ENCODE peak calls at places on chromosomes 7 and 10, in six cellular contexts. X is AG08395; F is globus pallidus; Y is mucosa of gallbladder; P is activated T-cell treated with anti-CD3 and anti-CD28 coated beads, Interleukin-2, amount 50 U/mL, for 72 hours; M is BJ. I is an unnamed sample.

GRCh38 chr7:7103343-7104313 is 78.7 kb upstream of the C1GALT1 start:
- DNase-seq in Y (no peak), P (no peak), M (peak; percentile 15), F (peak; percentile 65), X (peak; percentile 70), I (no peak)

GRCh38 chr10:100374137-100374655 is 27.2 kb downstream of the SCD start:
- DNase-seq in P (no peak), X (no peak), Y (no peak), M (no peak), F (no peak), I (no peak)

GRCh38 chr7:111113263-111114017 is 22.5 kb downstream of the LRRN3 start:
- DNase-seq in Y (no peak), M (no peak), F (no peak), P (no peak), X (peak; percentile 20), I (no peak)

GRCh38 chr7:95608344-95609173 is 12.2 kb upstream of the PDK4 start:
- DNase-seq in P (no peak), X (peak; percentile 94), Y (peak; percentile 96), F (peak; percentile 86), M (peak; percentile 93), I (peak; percentile 8)

GRCh38 chr7:158950914-158951635 is 94.7 kb downstream of the DYNC2I1 start:
- DNase-seq in F (no peak), X (no peak), Y (no peak), M (no peak), P (no peak), I (no peak)

GRCh38 chr7:105691029-105691691 is 109.9 kb upstream of the EFCAB10 start:
- DNase-seq in X (peak; percentile 64), F (no peak), P (peak; percentile 63), M (no peak), Y (no peak), I (peak; percentile 72)

GRCh38 chr10:58335306-58336005 is 650 bp downstream of the UBE2D1 start:
- DNase-seq in F (peak; percentile 26), X (peak; percentile 35), P (peak; percentile 38), M (no peak), Y (no peak), I (peak; percentile 42)

GRCh38 chr10:59677253-59677831 is 32.3 kb downstream of the SLC16A9 start:
- DNase-seq in P (no peak), X (no peak), M (no peak), F (no peak), Y (no peak), I (no peak)

GRCh38 chr7:159026271-159027047 is 118.2 kb downstream of the VIPR2 start:
- DNase-seq in F (no peak), P (peak; percentile 23), M (no peak), X (no peak), Y (no peak), I (peak; percentile 65)

GRCh38 chr10:18474111-18474455 is 177.3 kb downstream of the NSUN6 start:
- DNase-seq in M (no peak), X (no peak), Y (no peak), F (no peak), P (no peak), I (no peak)

GRCh38 chr7:128931965-128932861 is 5.5 kb upstream of the IRF5 start:
- DNase-seq in X (no peak), M (no peak), F (no peak), P (no peak), Y (no peak), I (no peak)

GRCh38 chr7:97298561-97298960 is 181.1 kb downstream of the SDHAF3 start:
- DNase-seq in Y (no peak), X (no peak), M (no peak), F (no peak), P (no peak), I (no peak)

GRCh38 chr7:98993024-98993897 is 114.9 kb downstream of the TRRAP start:
- DNase-seq in P (no peak), M (no peak), F (no peak), X (no peak), Y (no peak), I (no peak)

GRCh38 chr7:100965723-100966541 is 3.4 kb upstream of the MUC12 start:
- DNase-seq in P (peak; percentile 89), F (peak; percentile 13), X (peak; percentile 83), M (no peak), Y (peak; percentile 81), I (peak; percentile 85)

GRCh38 chr10:93999401-93999851 is 5.7 kb downstream of the PLCE1 start:
- DNase-seq in Y (peak; percentile 55), P (no peak), F (no peak), X (peak; percentile 50), M (peak; percentile 67), I (no peak)

GRCh38 chr10:13642293-13642692 is 55.5 kb downstream of the PRPF18 start:
- DNase-seq in X (no peak), P (no peak), F (no peak), Y (no peak), M (no peak), I (no peak)

GRCh38 chr7:105015631-105015965 is 1.6 kb downstream of the KMT2E start:
- DNase-seq in M (no peak), P (peak; percentile 33), X (no peak), F (peak; percentile 66), Y (peak; percentile 40), I (peak; percentile 58)

GRCh38 chr10:90587081-90587491 is 270.8 kb downstream of the HTR7 start:
- DNase-seq in M (peak; percentile 26), F (no peak), X (no peak), Y (no peak), P (no peak), I (no peak)

GRCh38 chr10:120386896-120387295 is 70.1 kb upstream of the PLPP4 start:
- DNase-seq in F (no peak), P (no peak), Y (no peak), X (peak; percentile 19), M (no peak), I (no peak)

GRCh38 chr10:79202188-79203013 is 133.6 kb downstream of the ZMIZ1 start:
- DNase-seq in Y (peak; percentile 38), P (peak; percentile 52), F (no peak), X (no peak), M (no peak), I (peak; percentile 63)

GRCh38 chr7:98086231-98086855 is 20.3 kb upstream of the LMTK2 start:
- DNase-seq in M (no peak), P (no peak), X (no peak), F (no peak), Y (peak; percentile 74), I (no peak)

GRCh38 chr10:49361178-49361554 is 34.7 kb downstream of the DRGX start:
- DNase-seq in M (no peak), F (no peak), Y (peak; percentile 6), X (no peak), P (no peak), I (no peak)

GRCh38 chr10:24907956-24908355 is 44.5 kb downstream of the PRTFDC1 start:
- DNase-seq in F (no peak), Y (no peak), X (no peak), M (no peak), P (no peak), I (no peak)

GRCh38 chr7:27400168-27400567 is 157.6 kb downstream of the EVX1 start:
- DNase-seq in P (no peak), Y (no peak), X (no peak), F (no peak), M (no peak), I (no peak)

GRCh38 chr7:51060536-51060935 is 256.1 kb downstream of the COBL start:
- DNase-seq in P (no peak), X (no peak), F (no peak), M (no peak), Y (no peak), I (no peak)

GRCh38 chr7:42768037-42768436 is 143.8 kb downstream of the C7orf25 start:
- DNase-seq in F (no peak), M (no peak), Y (no peak), P (no peak), X (no peak), I (no peak)

GRCh38 chr7:70786076-70786475 is 345.9 kb upstream of the GALNT17 start:
- DNase-seq in P (no peak), M (no peak), F (no peak), Y (no peak), X (no peak), I (no peak)

GRCh38 chr10:18505719-18506118 is 145.7 kb downstream of the NSUN6 start:
- DNase-seq in M (no peak), X (no peak), F (no peak), P (no peak), Y (no peak), I (no peak)

GRCh38 chr7:28169166-28169713 is 11.4 kb downstream of the JAZF1 start:
- DNase-seq in X (no peak), P (no peak), F (no peak), M (no peak), Y (no peak), I (no peak)

GRCh38 chr7:184768-185264 is 7.6 kb upstream of the FAM20C start:
- DNase-seq in F (no peak), M (no peak), P (no peak), Y (no peak), X (peak; percentile 85), I (no peak)

GRCh38 chr7:42702647-42703046 is 209.2 kb downstream of the C7orf25 start:
- DNase-seq in F (no peak), P (no peak), M (no peak), X (no peak), Y (no peak), I (no peak)

GRCh38 chr10:115278294-115278693 is 185.1 kb downstream of the ATRNL1 start:
- DNase-seq in P (no peak), Y (no peak), M (no peak), X (no peak), F (no peak), I (no peak)

GRCh38 chr7:55432937-55433784 is 68.0 kb downstream of the LANCL2 start:
- DNase-seq in M (no peak), F (no peak), P (peak; percentile 10), X (peak; percentile 57), Y (no peak), I (peak; percentile 33)

GRCh38 chr10:61847087-61847486 is 54.4 kb upstream of the ARID5B start:
- DNase-seq in M (no peak), F (no peak), X (no peak), P (no peak), Y (no peak), I (no peak)

GRCh38 chr7:29597266-29597665 is 33.6 kb downstream of the PRR15 start:
- DNase-seq in M (no peak), F (no peak), P (no peak), X (no peak), Y (no peak), I (no peak)

GRCh38 chr10:60524541-60524940 is 134.9 kb upstream of the ANK3 start:
- DNase-seq in M (peak; percentile 14), F (no peak), Y (no peak), X (no peak), P (peak; percentile 12), I (peak; percentile 28)

GRCh38 chr10:14648042-14648765 is 126.5 kb downstream of the FAM107B start:
- DNase-seq in F (peak; percentile 77), P (peak; percentile 63), M (no peak), Y (peak; percentile 81), X (peak; percentile 69), I (peak; percentile 81)

GRCh38 chr10:35639651-35640311 is 2.3 kb downstream of the FZD8 start:
- DNase-seq in F (no peak), M (no peak), X (no peak), Y (peak; percentile 18), P (peak; percentile 20), I (no peak)

GRCh38 chr7:82331234-82331633 is 112.3 kb downstream of the CACNA2D1 start:
- DNase-seq in F (no peak), Y (no peak), X (peak; percentile 14), M (no peak), P (no peak), I (no peak)